ENCODE peak calls at places on chromosomes 1 and 21, in eight cellular contexts. F is CD8-positive, alpha-beta T cell; N is K562; J is aorta; T is colonic mucosa; H is MM.1S; W is uterus; P is ovary. S is an unnamed sample. For H3K27me3, the result is how much of the 10 kb centered on the place peaks cover.

GRCh38 chr1:75797273-75797588 is 549 bp downstream of the MSH4 start:
- DNase-seq in F (no peak), N (no peak), J (no peak), T (no peak), H (no peak), W (no peak), P (no peak), S (no peak)

GRCh38 chr1:38000529-38001453 is 4.5 kb downstream of the FHL3 start:
- DNase-seq in F (no peak), N (peak), J (peak), T (no peak), H (no peak), W (peak), P (peak), S (no peak)

GRCh38 chr1:184635347-184636155 is 119.1 kb downstream of the EDEM3 start:
- DNase-seq in F (no peak), N (no peak), J (no peak), T (no peak), H (no peak), W (no peak), P (no peak), S (no peak)

GRCh38 chr21:36845070-36845469 is 121.4 kb downstream of the HLCS start:
- DNase-seq in F (no peak), N (no peak), J (no peak), T (no peak), H (no peak), W (no peak), P (no peak), S (no peak)

GRCh38 chr21:46428987-46429710 is 29.5 kb upstream of the DIP2A start:
- DNase-seq in F (no peak), N (no peak), J (no peak), T (no peak), H (no peak), W (no peak), P (no peak), S (no peak)

GRCh38 chr1:215636258-215636965 is 69.3 kb downstream of the KCTD3 start:
- DNase-seq in F (no peak), N (no peak), J (no peak), T (peak), H (no peak), W (no peak), P (no peak), S (no peak)

GRCh38 chr1:222369991-222370910 is 177.7 kb downstream of the HHIPL2 start:
- DNase-seq in F (no peak), N (no peak), J (no peak), T (no peak), H (no peak), W (no peak), P (no peak), S (no peak)

GRCh38 chr1:39898146-39898545 is 3.6 kb downstream of the MYCL start:
- DNase-seq in F (no peak), N (no peak), J (no peak), T (no peak), H (no peak), W (no peak), P (no peak), S (no peak)

GRCh38 chr1:5711079-5711478 is 281.1 kb downstream of the NPHP4 start:
- DNase-seq in F (no peak), N (no peak), J (peak), T (no peak), H (no peak), W (no peak), P (no peak), S (no peak)

GRCh38 chr1:17692645-17693044 is 62.5 kb upstream of the ACTL8 start:
- DNase-seq in F (no peak), N (no peak), J (no peak), T (no peak), H (no peak), W (no peak), P (no peak), S (no peak)

GRCh38 chr1:31785020-31785946 is 21.1 kb upstream of the ADGRB2 start:
- DNase-seq in F (no peak), N (no peak), J (peak), T (no peak), H (no peak), W (peak), P (peak), S (no peak)

GRCh38 chr1:39570477-39571177 is 6.0 kb downstream of the PABPC4 start:
- DNase-seq in F (no peak), N (no peak), J (no peak), T (no peak), H (peak), W (no peak), P (no peak), S (no peak)

GRCh38 chr21:37842163-37842919 is 73.9 kb downstream of the KCNJ6 start:
- DNase-seq in F (no peak), N (no peak), J (no peak), T (no peak), H (no peak), W (no peak), P (no peak), S (no peak)

GRCh38 chr1:147833231-147833840 is 69.3 kb upstream of the GJA8 start:
- DNase-seq in F (no peak), N (no peak), J (no peak), T (peak), H (no peak), W (no peak), P (no peak), S (no peak)

GRCh38 chr1:33292726-33293340 is 28.1 kb downstream of the A3GALT2 start:
- DNase-seq in F (no peak), N (no peak), J (peak), T (no peak), H (no peak), W (peak), P (no peak), S (no peak)

GRCh38 chr1:175933801-175934200 is 190.4 kb upstream of the TNR start:
- DNase-seq in F (no peak), N (no peak), J (no peak), T (no peak), H (no peak), W (no peak), P (no peak), S (no peak)

GRCh38 chr1:184493987-184494388 is 107.2 kb downstream of the C1orf21 start:
- DNase-seq in F (no peak), N (no peak), J (no peak), T (no peak), H (no peak), W (no peak), P (no peak), S (no peak)

GRCh38 chr21:27759091-27759659 is 792.3 kb upstream of the ADAMTS5 start:
- DNase-seq in F (no peak), N (no peak), J (no peak), T (peak), H (no peak), W (no peak), P (no peak), S (no peak)

GRCh38 chr1:8283058-8283884 is 34.6 kb upstream of the SLC45A1 start:
- DNase-seq in F (no peak), N (no peak), J (peak), T (no peak), H (no peak), W (no peak), P (no peak), S (no peak)

GRCh38 chr1:6625579-6626149 is 996 bp downstream of the THAP3 start:
- DNase-seq in F (no peak), N (peak), J (no peak), T (peak), H (peak), W (no peak), P (no peak), S (no peak)

GRCh38 chr1:224852901-224853568 is 76.4 kb upstream of the DNAH14 start:
- DNase-seq in F (no peak), N (peak), J (no peak), T (no peak), H (peak), W (no peak), P (no peak), S (no peak)

GRCh38 chr1:173861731-173862145 is 6.1 kb downstream of the GAS5 start:
- DNase-seq in F (no peak), N (peak), J (no peak), T (no peak), H (no peak), W (no peak), P (no peak), S (no peak)

GRCh38 chr1:2528966-2529750 is 905 bp downstream of the HES5 start:
- DNase-seq in F (peak), N (peak), J (no peak), T (no peak), H (no peak), W (no peak), P (no peak), S (no peak)

GRCh38 chr1:200062143-200062542 is 34.6 kb downstream of the NR5A2 start:
- DNase-seq in F (no peak), N (no peak), J (no peak), T (no peak), H (no peak), W (no peak), P (no peak), S (no peak)

GRCh38 chr1:42340093-42340492 is 5.1 kb upstream of the FOXJ3 start:
- DNase-seq in F (no peak), N (no peak), J (no peak), T (peak), H (no peak), W (no peak), P (no peak), S (no peak)

GRCh38 chr21:39923441-39923840 is 56.2 kb downstream of the PCP4 start:
- DNase-seq in F (no peak), N (no peak), J (no peak), T (no peak), H (no peak), W (no peak), P (no peak), S (no peak)

GRCh38 chr1:48469616-48470500 is 2.1 kb downstream of the SPATA6 start:
- DNase-seq in F (no peak), N (no peak), J (peak), T (peak), H (no peak), W (peak), P (peak), S (no peak)

GRCh38 chr1:145719230-145720079 is at the start of gene CD160:
- DNase-seq in F (no peak), N (no peak), J (no peak), T (no peak), H (no peak), W (no peak), P (no peak), S (no peak)

GRCh38 chr1:184888505-184888904 is 85.8 kb downstream of the NIBAN1 start:
- DNase-seq in F (no peak), N (no peak), J (no peak), T (no peak), H (no peak), W (no peak), P (no peak), S (no peak)

GRCh38 chr1:27099904-27100796 is 54.8 kb downstream of the SLC9A1 start:
- DNase-seq in F (no peak), N (peak), J (peak), T (peak), H (no peak), W (peak), P (peak), S (no peak)

GRCh38 chr1:201887116-201887866 is 1.4 kb upstream of the SHISA4 start:
- DNase-seq in F (no peak), N (peak), J (no peak), T (no peak), H (no peak), W (no peak), P (no peak), S (no peak)

GRCh38 chr21:37758997-37759396 is 157.3 kb downstream of the KCNJ6 start:
- DNase-seq in F (no peak), N (peak), J (peak), T (peak), H (peak), W (no peak), P (no peak), S (no peak)

GRCh38 chr1:2352341-2353214 is 38.8 kb downstream of the MORN1 start:
- DNase-seq in F (no peak), N (no peak), J (peak), T (no peak), H (no peak), W (no peak), P (peak), S (no peak)

GRCh38 chr1:239025223-239025622 is 361.1 kb upstream of the CHRM3 start:
- DNase-seq in F (no peak), N (no peak), J (no peak), T (no peak), H (peak), W (no peak), P (no peak), S (no peak)

GRCh38 chr1:167812972-167813371 is 91.2 kb downstream of the MPZL1 start:
- DNase-seq in F (no peak), N (no peak), J (no peak), T (no peak), H (no peak), W (no peak), P (no peak), S (no peak)

GRCh38 chr21:45387506-45387905 is 17.5 kb upstream of the COL18A1 start:
- DNase-seq in F (no peak), N (no peak), J (peak), T (no peak), H (no peak), W (peak), P (peak), S (no peak)
- H3K4me3 ChIP-seq in F (no peak), N (no peak), J (no peak), T (no peak), H (no peak), W (no peak), P (no peak), S (no peak)

GRCh38 chr1:111963985-111964738 is 25.3 kb downstream of the KCND3 start:
- DNase-seq in F (no peak), N (no peak), J (no peak), T (no peak), H (no peak), W (no peak), P (no peak), S (no peak)
- H3K27me3 ChIP-seq in F (under half), N (under half), J (under half), T (under half), H (under half), W (under half), P (under half), S (under half)

DNA sequence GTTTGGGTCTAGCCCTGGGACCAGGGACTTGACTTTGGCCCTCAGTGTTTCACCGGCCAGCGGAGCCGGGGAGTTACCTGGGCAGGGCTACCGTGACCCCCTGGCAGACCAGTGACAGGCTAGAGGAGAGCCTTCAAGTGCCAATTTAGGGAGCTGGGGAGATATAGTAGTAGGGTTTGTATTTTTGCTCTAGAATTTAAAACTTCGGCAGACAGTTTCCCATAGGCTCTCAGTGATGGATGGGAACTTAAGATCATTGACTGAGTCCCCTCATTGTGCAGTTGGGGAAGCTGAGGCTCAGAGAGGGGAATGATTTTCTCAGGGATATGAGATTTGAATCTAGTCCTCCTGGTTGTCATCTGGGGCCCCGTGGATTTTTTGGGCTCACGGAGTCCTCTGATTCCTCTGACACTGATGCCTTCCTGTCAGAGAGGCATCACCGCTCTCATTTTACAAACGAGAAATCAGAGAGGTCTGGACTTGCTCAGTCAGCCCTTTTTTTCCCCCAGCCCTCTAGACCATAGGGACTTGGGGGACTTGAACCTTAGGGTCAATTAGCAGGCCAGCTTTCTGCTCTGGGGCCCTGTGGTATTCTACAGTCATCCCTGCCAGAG is 58.3 kb upstream of the ACOT11 start:
- DNase-seq in F (no peak), N (no peak), J (no peak), T (no peak), H (no peak), W (no peak), P (no peak), S (no peak)
- H3K4me3 ChIP-seq in F (peak), N (peak), J (no peak), T (peak), H (peak), W (no peak), P (no peak), S (peak)

GRCh38 chr1:242454262-242455051 is 70.0 kb downstream of the PLD5 start:
- DNase-seq in F (no peak), N (peak), J (no peak), T (no peak), H (peak), W (no peak), P (no peak), S (no peak)
- H3K27me3 ChIP-seq in F (under half), N (under half), J (under half), T (under half), H (under half), W (under half), P (under half), S (under half)

GRCh38 chr1:28114844-28115243 is 26.4 kb upstream of the EYA3 start:
- DNase-seq in F (no peak), N (no peak), J (no peak), T (no peak), H (no peak), W (no peak), P (no peak), S (no peak)

GRCh38 chr1:28111157-28111556 is 22.7 kb upstream of the EYA3 start:
- DNase-seq in F (no peak), N (no peak), J (peak), T (no peak), H (no peak), W (no peak), P (no peak), S (no peak)

GRCh38 chr1:28118640-28119307 is 30.4 kb upstream of the EYA3 start:
- DNase-seq in F (no peak), N (peak), J (no peak), T (no peak), H (no peak), W (no peak), P (no peak), S (no peak)

GRCh38 chr1:28112388-28113311 is 24.2 kb upstream of the EYA3 start:
- DNase-seq in F (no peak), N (peak), J (peak), T (peak), H (peak), W (no peak), P (no peak), S (no peak)

DNA sequence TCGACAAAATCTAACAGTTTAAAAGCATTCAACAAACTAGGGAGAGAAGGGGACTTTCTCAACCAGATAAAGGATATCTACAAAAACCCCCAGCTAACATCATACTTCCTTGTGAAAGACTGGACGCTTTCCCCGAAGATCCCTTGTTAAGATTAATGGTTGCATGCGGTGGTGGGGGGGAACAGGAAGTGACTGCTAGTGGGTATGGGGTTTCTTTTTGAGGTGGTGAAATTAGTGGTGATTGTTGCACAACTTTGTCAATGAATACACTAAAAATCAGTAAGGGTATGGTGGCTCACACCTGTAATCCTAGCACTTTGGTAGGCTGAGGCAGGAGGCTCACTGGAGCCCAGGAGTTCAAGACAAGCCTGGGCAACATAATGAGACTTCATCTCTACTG is 26.9 kb upstream of the EYA3 start:
- DNase-seq in F (peak), N (peak), J (peak), T (no peak), H (no peak), W (no peak), P (no peak), S (peak)
- H3K4me3 ChIP-seq in F (no peak), N (no peak), J (no peak), T (no peak), H (no peak), W (no peak), P (no peak), S (no peak)

GRCh38 chr1:30294508-30294907 is 428.9 kb downstream of the MATN1 start:
- DNase-seq in F (no peak), N (no peak), J (no peak), T (peak), H (no peak), W (no peak), P (no peak), S (no peak)
- H3K27me3 ChIP-seq in F (under half), N (under half), J (under half), T (under half), H (half or more), W (under half), P (under half), S (under half)

GRCh38 chr1:116418091-116418830 is 45.2 kb downstream of the ATP1A1 start:
- DNase-seq in F (peak), N (peak), J (peak), T (peak), H (peak), W (peak), P (peak), S (peak)

GRCh38 chr1:116415699-116416533 is 42.9 kb downstream of the ATP1A1 start:
- DNase-seq in F (no peak), N (peak), J (no peak), T (peak), H (no peak), W (no peak), P (peak), S (no peak)

GRCh38 chr1:116416854-116417513 is 43.9 kb downstream of the ATP1A1 start:
- DNase-seq in F (no peak), N (no peak), J (no peak), T (no peak), H (no peak), W (no peak), P (no peak), S (no peak)

GRCh38 chr1:116415200-116415698 is 42.2 kb downstream of the ATP1A1 start:
- DNase-seq in F (no peak), N (no peak), J (no peak), T (no peak), H (no peak), W (no peak), P (no peak), S (no peak)

DNA sequence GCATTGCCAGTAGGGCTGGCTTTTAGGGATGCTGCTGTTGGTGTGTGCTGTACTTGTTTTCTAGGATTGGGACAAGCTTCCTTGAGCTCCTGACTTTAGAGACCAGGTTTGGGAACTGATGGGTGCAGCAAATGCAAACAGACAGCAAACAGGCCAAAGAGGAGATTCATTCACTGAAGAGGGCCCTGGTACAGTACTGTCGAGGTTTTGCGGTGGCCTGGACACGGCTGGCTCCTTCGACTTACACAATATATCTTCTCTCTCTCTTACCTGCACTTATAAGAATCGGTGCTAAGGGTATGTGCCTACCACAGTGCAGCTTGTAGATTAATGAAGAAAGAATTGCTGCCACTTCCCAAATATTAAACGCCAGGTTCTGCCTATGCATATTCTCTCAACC is 44.6 kb downstream of the ATP1A1 start:
- DNase-seq in F (no peak), N (no peak), J (no peak), T (peak), H (no peak), W (no peak), P (no peak), S (no peak)
- H3K4me3 ChIP-seq in F (peak), N (peak), J (peak), T (peak), H (peak), W (peak), P (peak), S (peak)